ENCODE peak calls at places on chromosomes 6 and 20, in five cellular contexts. P is COR-L47, T is WERI-Rb-1, I is upper lobe of right lung, Z is GM04504. K is an unnamed sample.

GRCh38 chr6:170269873-170270541 is 20.9 kb downstream of the DLL1 start:
- DNase-seq in P (no peak), T (no peak), I (no peak), Z (no peak), K (no peak)

GRCh38 chr20:13493143-13493542 is 145.6 kb downstream of the TASP1 start:
- DNase-seq in P (no peak), T (no peak), I (no peak), Z (no peak), K (no peak)

GRCh38 chr6:75932067-75932466 is 140.4 kb downstream of the IMPG1 start:
- DNase-seq in P (peak), T (peak), I (no peak), Z (no peak), K (no peak)

GRCh38 chr6:36350082-36350481 is 13.4 kb upstream of the BNIP5 start:
- DNase-seq in P (no peak), T (no peak), I (peak), Z (no peak), K (no peak)

GRCh38 chr20:62423326-62423706 is 4.0 kb downstream of the RBBP8NL start:
- DNase-seq in P (no peak), T (peak), I (no peak), Z (no peak), K (no peak)

GRCh38 chr6:45653117-45653883 is 275.6 kb upstream of the SUPT3H start:
- DNase-seq in P (no peak), T (no peak), I (no peak), Z (no peak), K (no peak)

GRCh38 chr20:7432612-7433011 is 507.6 kb downstream of the HAO1 start:
- DNase-seq in P (no peak), T (no peak), I (no peak), Z (no peak), K (no peak)

GRCh38 chr6:144561455-144562043 is 276.4 kb downstream of the UTRN start:
- DNase-seq in P (no peak), T (no peak), I (no peak), Z (no peak), K (no peak)

GRCh38 chr6:159894991-159895390 is 4.2 kb downstream of the MAS1 start:
- DNase-seq in P (no peak), T (no peak), I (no peak), Z (no peak), K (no peak)

GRCh38 chr6:109580519-109580918 is 97.5 kb upstream of the ZBTB24 start:
- DNase-seq in P (no peak), T (no peak), I (no peak), Z (no peak), K (no peak)

GRCh38 chr20:32980131-32980941 is 23.9 kb downstream of the SUN5 start:
- DNase-seq in P (no peak), T (peak), I (peak), Z (no peak), K (no peak)

GRCh38 chr6:57222684-57223077 is 574 bp upstream of the RAB23 start:
- DNase-seq in P (no peak), T (no peak), I (no peak), Z (no peak), K (no peak)

GRCh38 chr6:109336221-109336955 is 45.9 kb downstream of the CD164 start:
- DNase-seq in P (peak), T (no peak), I (no peak), Z (no peak), K (no peak)

GRCh38 chr6:53352360-53352759 is 3.6 kb upstream of the ELOVL5 start:
- DNase-seq in P (no peak), T (no peak), I (no peak), Z (no peak), K (no peak)

GRCh38 chr6:117739869-117740268 is 64.6 kb downstream of the NUS1 start:
- DNase-seq in P (no peak), T (no peak), I (no peak), Z (no peak), K (no peak)

GRCh38 chr6:42354707-42355106 is 97.0 kb downstream of the TRERF1 start:
- DNase-seq in P (no peak), T (no peak), I (no peak), Z (no peak), K (no peak)

GRCh38 chr6:148501178-148501590 is 158.5 kb downstream of the SASH1 start:
- DNase-seq in P (no peak), T (no peak), I (no peak), Z (peak), K (peak)

GRCh38 chr20:58524814-58525213 is 9.6 kb upstream of the APCDD1L start:
- DNase-seq in P (no peak), T (no peak), I (no peak), Z (peak), K (no peak)

GRCh38 chr6:26233608-26234420 is 131.2 kb upstream of the BTN3A2 start:
- DNase-seq in P (no peak), T (no peak), I (no peak), Z (no peak), K (no peak)

GRCh38 chr6:139542351-139542750 is 167.9 kb upstream of the CITED2 start:
- DNase-seq in P (no peak), T (no peak), I (no peak), Z (no peak), K (no peak)

GRCh38 chr20:44097521-44098255 is 89.3 kb downstream of the JPH2 start:
- DNase-seq in P (no peak), T (no peak), I (no peak), Z (no peak), K (no peak)

GRCh38 chr20:19692100-19692499 is 66.0 kb upstream of the RIN2 start:
- DNase-seq in P (no peak), T (no peak), I (no peak), Z (no peak), K (no peak)

GRCh38 chr6:33427585-33428218 is 7.8 kb downstream of the SYNGAP1 start:
- DNase-seq in P (peak), T (peak), I (peak), Z (no peak), K (no peak)

GRCh38 chr6:43045371-43045930 is 8.2 kb downstream of the CUL7 start:
- DNase-seq in P (no peak), T (no peak), I (no peak), Z (no peak), K (no peak)

GRCh38 chr6:134177753-134178229 is 125.4 kb upstream of the SLC2A12 start:
- DNase-seq in P (no peak), T (no peak), I (no peak), Z (peak), K (no peak)

GRCh38 chr6:84615987-84616386 is 148.4 kb downstream of the TBX18 start:
- DNase-seq in P (no peak), T (no peak), I (no peak), Z (no peak), K (no peak)

GRCh38 chr20:428658-429200 is 20.6 kb downstream of the RBCK1 start:
- DNase-seq in P (no peak), T (no peak), I (no peak), Z (no peak), K (no peak)

GRCh38 chr6:16762547-16763477 is 1.6 kb upstream of the ATXN1 start:
- DNase-seq in P (peak), T (no peak), I (peak), Z (peak), K (no peak)

GRCh38 chr6:166757226-166758135 is 130.4 kb upstream of the RPS6KA2 start:
- DNase-seq in P (no peak), T (no peak), I (no peak), Z (peak), K (no peak)

GRCh38 chr6:30568245-30568644 is 3.0 kb upstream of the ABCF1 start:
- DNase-seq in P (peak), T (no peak), I (no peak), Z (no peak), K (no peak)

GRCh38 chr6:46184114-46184513 is 13.3 kb upstream of the ENPP5 start:
- DNase-seq in P (no peak), T (no peak), I (no peak), Z (peak), K (peak)

GRCh38 chr6:21587925-21588811 is 5.4 kb upstream of the SOX4 start:
- DNase-seq in P (peak), T (peak), I (peak), Z (no peak), K (peak)

GRCh38 chr6:167079853-167080297 is 43.0 kb upstream of the CCR6 start:
- DNase-seq in P (no peak), T (no peak), I (no peak), Z (no peak), K (no peak)

GRCh38 chr20:52500150-52500549 is 308.6 kb upstream of the ZFP64 start:
- DNase-seq in P (no peak), T (no peak), I (no peak), Z (no peak), K (no peak)

GRCh38 chr6:134729590-134729989 is 220.3 kb downstream of the ALDH8A1 start:
- DNase-seq in P (no peak), T (no peak), I (no peak), Z (no peak), K (no peak)

GRCh38 chr6:42520786-42521607 is 42.8 kb upstream of the UBR2 start:
- DNase-seq in P (no peak), T (no peak), I (no peak), Z (peak), K (no peak)

GRCh38 chr6:154508573-154509375 is 1.7 kb downstream of the CNKSR3 start:
- DNase-seq in P (no peak), T (no peak), I (no peak), Z (no peak), K (no peak)

GRCh38 chr20:23634985-23635767 is 2.6 kb downstream of the CST3 start:
- DNase-seq in P (no peak), T (no peak), I (no peak), Z (no peak), K (no peak)